ENCODE peak calls at places on chromosomes 4 and X, in five cellular contexts. K is mesenchymal stem cell, X is H9, F is trophoblast cell, P is H1. W is an unnamed sample.
A peak's percentile ranks its signal among the peaks of the same experiment; 100 is the strongest.

GRCh38 chr4:65580551-65580950 is 89.7 kb downstream of the EPHA5 start:
- DNase-seq in P (no peak), K (peak; percentile 14), X (no peak), F (no peak), W (peak; percentile 31)

GRCh38 chr4:98462487-98462886 is 195.9 kb downstream of the TSPAN5 start:
- DNase-seq in P (no peak), K (no peak), F (no peak), X (no peak), W (no peak)

GRCh38 chr4:64584981-64585557 is 175.8 kb upstream of the TECRL start:
- DNase-seq in F (peak; percentile 57), P (no peak), X (no peak), K (peak; percentile 47), W (peak; percentile 64)

GRCh38 chr4:111641813-111642579 is 503.3 kb upstream of the FAM241A start:
- DNase-seq in P (peak; percentile 51), K (peak; percentile 92), F (peak; percentile 75), X (peak; percentile 67), W (peak; percentile 92)

GRCh38 chrX:106612403-106612789 is 618 bp downstream of the RADX start:
- DNase-seq in P (peak; percentile 36), X (no peak), F (peak; percentile 25), K (peak; percentile 6), W (peak; percentile 23)

GRCh38 chr4:18616720-18617119 is 595.2 kb upstream of the LCORL start:
- DNase-seq in K (no peak), F (peak; percentile 3), X (no peak), P (no peak), W (no peak)

GRCh38 chr4:176549161-176549865 is 229.5 kb downstream of the SPCS3 start:
- DNase-seq in K (peak; percentile 58), P (no peak), F (no peak), X (no peak), W (no peak)

GRCh38 chrX:44903842-44904530 is 31.0 kb downstream of the KDM6A start:
- DNase-seq in F (no peak), K (no peak), P (no peak), X (no peak), W (no peak)

GRCh38 chr4:70994069-70994366 is 569 bp downstream of the DCK start:
- DNase-seq in X (no peak), P (no peak), F (no peak), K (no peak), W (no peak)

GRCh38 chrX:150255441-150256296 is 107.4 kb upstream of the MAMLD1 start:
- DNase-seq in F (no peak), X (no peak), P (no peak), K (no peak), W (no peak)

GRCh38 chr4:177001271-177002175 is 208.8 kb upstream of the VEGFC start:
- DNase-seq in P (no peak), X (no peak), F (no peak), K (peak; percentile 53), W (no peak)

GRCh38 chr4:113170115-113170817 is 120.8 kb downstream of the ANK2 start:
- DNase-seq in P (no peak), K (no peak), X (no peak), F (no peak), W (no peak)

GRCh38 chrX:134685662-134686061 is 27.4 kb upstream of the PLAC1 start:
- DNase-seq in P (no peak), X (no peak), F (no peak), K (peak; percentile 65), W (no peak)

GRCh38 chrX:3678287-3678686 is 35.2 kb downstream of the PRKX start:
- DNase-seq in X (no peak), K (peak; percentile 44), F (no peak), P (no peak), W (no peak)

GRCh38 chr4:17680559-17680958 is 66.1 kb downstream of the MED28 start:
- DNase-seq in P (no peak), K (no peak), F (no peak), X (no peak), W (no peak)

GRCh38 chrX:155213731-155214130 is 2.5 kb upstream of the VBP1 start:
- DNase-seq in K (no peak), X (no peak), P (no peak), F (no peak), W (no peak)

GRCh38 chr4:102730968-102731533 is 29.7 kb downstream of the MANBA start:
- DNase-seq in K (no peak), X (peak; percentile 59), P (no peak), F (peak; percentile 57), W (peak; percentile 57)

GRCh38 chr4:154354883-154355282 is 136.7 kb downstream of the DCHS2 start:
- DNase-seq in F (no peak), P (no peak), X (no peak), K (no peak), W (peak; percentile 39)

GRCh38 chr4:53192496-53192895 is 173.4 kb downstream of the SCFD2 start:
- DNase-seq in K (peak; percentile 18), P (no peak), X (no peak), F (no peak), W (no peak)

GRCh38 chr4:101865501-101866062 is 75.1 kb downstream of the BANK1 start:
- DNase-seq in P (no peak), F (peak; percentile 88), K (peak; percentile 78), X (no peak), W (peak; percentile 60)

GRCh38 chrX:15563056-15563455 is 37.7 kb downstream of the ACE2 start:
- DNase-seq in K (no peak), F (no peak), P (no peak), X (no peak), W (no peak)

GRCh38 chr4:146647615-146648383 is 9.1 kb downstream of the POU4F2 start:
- DNase-seq in X (peak; percentile 62), F (no peak), P (peak; percentile 67), K (no peak), W (peak; percentile 73)

GRCh38 chrX:29172880-29173279 is 585.6 kb downstream of the IL1RAPL1 start:
- DNase-seq in X (no peak), K (peak; percentile 47), F (no peak), P (no peak), W (no peak)

GRCh38 chr4:948936-949300 is 16.7 kb downstream of the TMEM175 start:
- DNase-seq in P (no peak), X (no peak), K (no peak), F (no peak), W (no peak)

GRCh38 chrX:151722241-151722846 is 6.5 kb downstream of the FATE1 start:
- DNase-seq in K (no peak), P (peak; percentile 68), F (peak; percentile 41), X (peak; percentile 82), W (peak; percentile 75)

GRCh38 chrX:12372111-12372510 is 233.8 kb downstream of the FRMPD4 start:
- DNase-seq in P (no peak), K (no peak), X (no peak), F (peak; percentile 84), W (peak; percentile 67)

GRCh38 chrX:3548743-3549441 is 164.6 kb downstream of the PRKX start:
- DNase-seq in K (peak; percentile 88), P (no peak), F (peak; percentile 23), X (no peak), W (peak; percentile 22)

GRCh38 chrX:26558719-26559386 is 342.9 kb downstream of the MAGEB5 start:
- DNase-seq in P (no peak), F (no peak), K (no peak), X (no peak), W (no peak)

GRCh38 chr4:117085185-117085701 is at the start of gene TRAM1L1:
- DNase-seq in F (peak; percentile 39), P (peak; percentile 86), X (peak; percentile 89), K (peak; percentile 79), W (peak; percentile 91)

GRCh38 chr4:3324093-3324815 is 31.4 kb downstream of the RGS12 start:
- DNase-seq in P (peak; percentile 80), K (no peak), X (peak; percentile 79), F (no peak), W (peak; percentile 87)

GRCh38 chrX:69314436-69315348 is 149.4 kb upstream of the PJA1 start:
- DNase-seq in K (no peak), X (no peak), P (peak; percentile 33), F (no peak), W (peak; percentile 72)

GRCh38 chr4:146318894-146319293 is 104.6 kb downstream of the REELD1 start:
- DNase-seq in X (no peak), F (no peak), K (no peak), P (no peak), W (no peak)

GRCh38 chr4:151931563-151931962 is 170.8 kb upstream of the GATB start:
- DNase-seq in X (no peak), P (peak; percentile 13), K (no peak), F (no peak), W (no peak)

GRCh38 chr4:18198653-18199052 is 177.1 kb upstream of the LCORL start:
- DNase-seq in K (no peak), X (no peak), F (no peak), P (no peak), W (peak; percentile 25)

GRCh38 chrX:56563231-56564116 is at the start of gene UBQLN2:
- DNase-seq in F (peak; percentile 61), K (peak; percentile 79), P (peak; percentile 64), X (peak; percentile 71), W (peak; percentile 81)
- H4K8ac ChIP-seq in F (peak within 1 kb of the TSS; percentile 62), K (peak within 1 kb of the TSS; percentile 96), P (peak within 1 kb of the TSS; percentile 86), X (no peak within 1 kb of the TSS), W (peak within 1 kb of the TSS; percentile 95)

GRCh38 chr4:80225628-80226027 is 28.3 kb downstream of the PRDM8 start:
- DNase-seq in F (no peak), K (no peak), X (no peak), P (no peak), W (no peak)
- H4K8ac ChIP-seq in F (no peak overlapping the region), K (no peak overlapping the region), X (no peak overlapping the region), P (no peak overlapping the region), W (no peak overlapping the region)

GRCh38 chr4:38858097-38858420 is 1.4 kb upstream of the TLR6 start:
- DNase-seq in F (no peak), X (no peak), K (no peak), P (no peak), W (no peak)
- H4K8ac ChIP-seq in F (no peak overlapping the region), X (no peak overlapping the region), K (no peak overlapping the region), P (no peak overlapping the region), W (no peak overlapping the region)

GRCh38 chrX:71285929-71286328 is 2.5 kb downstream of the NONO start:
- DNase-seq in F (no peak), K (no peak), P (no peak), X (no peak), W (no peak)

GRCh38 chrX:71283409-71284143 is at the start of gene NONO:
- DNase-seq in K (peak; percentile 99), X (peak; percentile 93), F (peak; percentile 99), P (peak; percentile 70), W (peak; percentile 99)

DNA sequence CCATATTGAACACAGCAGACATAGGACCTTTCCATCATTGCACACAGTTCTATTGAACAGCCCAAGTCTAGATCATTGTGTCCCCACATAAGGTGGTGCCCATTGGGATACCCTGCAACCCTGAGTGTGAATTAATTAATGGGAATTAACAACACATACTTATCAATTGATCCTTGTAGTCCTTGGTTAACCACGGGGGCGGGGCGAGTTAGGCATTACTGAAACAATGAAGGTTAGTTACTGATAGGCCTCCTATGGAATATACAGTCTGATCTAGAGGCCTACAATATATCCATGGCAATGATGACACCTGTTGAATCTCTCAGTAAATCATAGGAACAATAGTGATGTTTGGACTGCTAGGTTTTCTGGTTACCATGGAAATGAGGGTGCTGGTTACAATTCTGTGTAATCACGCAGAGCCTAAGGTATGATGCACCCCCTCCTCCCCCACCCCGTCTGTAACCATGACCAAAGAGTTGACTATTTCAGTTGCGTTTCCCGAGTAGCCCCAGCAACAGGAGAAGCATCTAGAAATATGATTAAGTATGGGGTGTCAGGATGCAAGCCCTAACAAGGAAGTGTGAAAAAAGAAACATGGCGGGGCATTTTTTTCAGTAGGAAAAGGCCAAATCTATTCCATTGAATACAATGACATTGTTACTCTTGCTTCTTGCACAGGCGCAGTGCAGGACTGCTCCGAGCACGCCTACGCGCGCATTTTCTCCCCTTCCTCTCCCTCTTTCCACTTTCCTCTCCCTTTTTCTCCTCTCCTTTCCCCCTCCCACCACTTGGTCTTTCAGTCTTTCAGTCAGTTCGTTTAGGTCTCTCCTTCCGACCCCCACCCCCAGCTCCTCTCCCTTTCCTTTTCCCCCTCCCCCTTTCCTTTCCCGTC is 674 bp upstream of the NONO start:
- DNase-seq in P (peak; percentile 64), F (peak; percentile 11), X (no peak), K (no peak), W (peak; percentile 57)
- H4K8ac ChIP-seq in P (no peak overlapping the region), F (peak overlapping the region; percentile 50), X (no peak overlapping the region), K (peak overlapping the region; percentile 75), W (no peak overlapping the region)

W was measured in mesendoderm.